ENCODE peak calls at places on chromosomes 4 and X, in seven cellular contexts. L is fibroblast of the aortic adventitia, Q is hepatocyte, B is lung, T is choroid plexus epithelial cell, J is right atrium auricular region, O is fibroblast of pulmonary artery. X is an unnamed sample.

GRCh38 chr4:53019485-53020382 is 157.6 kb downstream of the RASL11B start:
- DNase-seq in L (peak), Q (peak), B (no peak), T (peak), J (no peak), O (peak), X (peak)

GRCh38 chrX:111168314-111168713 is 72.3 kb downstream of the PAK3 start:
- DNase-seq in L (no peak), Q (peak), B (no peak), T (peak), J (no peak), O (peak), X (peak)

GRCh38 chrX:107454302-107454701 is 4.8 kb downstream of the FRMPD3 start:
- DNase-seq in L (no peak), Q (no peak), B (no peak), T (no peak), J (no peak), O (no peak), X (peak)

GRCh38 chr4:53764761-53765490 is 173.6 kb upstream of the LNX1 start:
- DNase-seq in L (peak), Q (no peak), B (no peak), T (peak), J (no peak), O (no peak), X (no peak)

GRCh38 chr4:109721033-109721432 is 8.8 kb downstream of the PLA2G12A start:
- DNase-seq in L (no peak), Q (no peak), B (no peak), T (peak), J (no peak), O (peak), X (peak)

GRCh38 chr4:156495109-156495508 is 476.5 kb downstream of the PDGFC start:
- DNase-seq in L (no peak), Q (no peak), B (no peak), T (no peak), J (no peak), O (no peak), X (no peak)

GRCh38 chrX:10983526-10983925 is 127.6 kb upstream of the HCCS start:
- DNase-seq in L (no peak), Q (no peak), B (no peak), T (no peak), J (no peak), O (no peak), X (no peak)

GRCh38 chr4:74855879-74856278 is 61.6 kb upstream of the BTC start:
- DNase-seq in L (no peak), Q (no peak), B (no peak), T (no peak), J (no peak), O (no peak), X (peak)

GRCh38 chrX:45428816-45429215 is 228.1 kb upstream of the DIPK2B start:
- DNase-seq in L (peak), Q (no peak), B (no peak), T (no peak), J (no peak), O (no peak), X (no peak)

GRCh38 chr4:92265066-92265465 is 38.7 kb upstream of the GRID2 start:
- DNase-seq in L (peak), Q (no peak), B (no peak), T (peak), J (no peak), O (peak), X (no peak)

GRCh38 chr4:159649237-159649636 is 546.4 kb downstream of the RAPGEF2 start:
- DNase-seq in L (no peak), Q (no peak), B (no peak), T (no peak), J (no peak), O (no peak), X (no peak)

GRCh38 chr4:113901994-113902787 is 77.3 kb downstream of the ARSJ start:
- DNase-seq in L (no peak), Q (peak), B (peak), T (no peak), J (no peak), O (no peak), X (no peak)

GRCh38 chrX:127317159-127317558 is 497.6 kb downstream of the PRR32 start:
- DNase-seq in L (no peak), Q (no peak), B (no peak), T (no peak), J (no peak), O (no peak), X (peak)

GRCh38 chr4:92334716-92335350 is 31.1 kb downstream of the GRID2 start:
- DNase-seq in L (peak), Q (peak), B (no peak), T (peak), J (no peak), O (peak), X (no peak)

GRCh38 chr4:6180841-6181631 is 19.3 kb downstream of the JAKMIP1 start:
- DNase-seq in L (no peak), Q (no peak), B (no peak), T (no peak), J (no peak), O (no peak), X (no peak)

GRCh38 chr4:51884606-51885005 is 41.7 kb downstream of the DCUN1D4 start:
- DNase-seq in L (no peak), Q (no peak), B (no peak), T (no peak), J (no peak), O (no peak), X (no peak)

GRCh38 chr4:17142232-17142711 is 243.8 kb upstream of the LDB2 start:
- DNase-seq in L (peak), Q (no peak), B (no peak), T (peak), J (no peak), O (peak), X (peak)

GRCh38 chr4:20333141-20333690 is 81.5 kb downstream of the SLIT2 start:
- DNase-seq in L (no peak), Q (no peak), B (no peak), T (no peak), J (no peak), O (no peak), X (no peak)

GRCh38 chrX:43493751-43494150 is 162.3 kb upstream of the MAOA start:
- DNase-seq in L (no peak), Q (no peak), B (no peak), T (no peak), J (no peak), O (peak), X (peak)

GRCh38 chrX:69024931-69025330 is 140.3 kb downstream of the PJA1 start:
- DNase-seq in L (peak), Q (peak), B (peak), T (peak), J (peak), O (peak), X (peak)

GRCh38 chr4:126564283-126564854 is 1068.4 kb upstream of the INTU start:
- DNase-seq in L (no peak), Q (no peak), B (no peak), T (no peak), J (no peak), O (no peak), X (no peak)

GRCh38 chrX:41350150-41350975 is 16.4 kb downstream of the DDX3X start:
- DNase-seq in L (peak), Q (no peak), B (no peak), T (peak), J (peak), O (peak), X (no peak)

GRCh38 chr4:75512336-75513211 is 1.6 kb downstream of the RCHY1 start:
- DNase-seq in L (peak), Q (no peak), B (peak), T (peak), J (no peak), O (peak), X (peak)

GRCh38 chr4:177250056-177250696 is 59.5 kb upstream of the NEIL3 start:
- DNase-seq in L (peak), Q (peak), B (peak), T (peak), J (peak), O (peak), X (peak)

GRCh38 chr4:17561195-17561909 is 15.6 kb upstream of the LAP3 start:
- DNase-seq in L (peak), Q (no peak), B (no peak), T (peak), J (no peak), O (peak), X (peak)

GRCh38 chrX:39984191-39984956 is 113.4 kb downstream of the BCOR start:
- DNase-seq in L (peak), Q (peak), B (no peak), T (peak), J (no peak), O (peak), X (peak)

GRCh38 chr4:116942315-116942714 is 143.1 kb downstream of the TRAM1L1 start:
- DNase-seq in L (no peak), Q (no peak), B (no peak), T (no peak), J (no peak), O (no peak), X (no peak)

GRCh38 chr4:1566838-1567518 is 117.1 kb downstream of the FAM53A start:
- DNase-seq in L (no peak), Q (no peak), B (no peak), T (no peak), J (no peak), O (no peak), X (no peak)

GRCh38 chr4:1305781-1306455 is 16.2 kb downstream of the MAEA start:
- DNase-seq in L (no peak), Q (no peak), B (no peak), T (no peak), J (no peak), O (no peak), X (no peak)

DNA sequence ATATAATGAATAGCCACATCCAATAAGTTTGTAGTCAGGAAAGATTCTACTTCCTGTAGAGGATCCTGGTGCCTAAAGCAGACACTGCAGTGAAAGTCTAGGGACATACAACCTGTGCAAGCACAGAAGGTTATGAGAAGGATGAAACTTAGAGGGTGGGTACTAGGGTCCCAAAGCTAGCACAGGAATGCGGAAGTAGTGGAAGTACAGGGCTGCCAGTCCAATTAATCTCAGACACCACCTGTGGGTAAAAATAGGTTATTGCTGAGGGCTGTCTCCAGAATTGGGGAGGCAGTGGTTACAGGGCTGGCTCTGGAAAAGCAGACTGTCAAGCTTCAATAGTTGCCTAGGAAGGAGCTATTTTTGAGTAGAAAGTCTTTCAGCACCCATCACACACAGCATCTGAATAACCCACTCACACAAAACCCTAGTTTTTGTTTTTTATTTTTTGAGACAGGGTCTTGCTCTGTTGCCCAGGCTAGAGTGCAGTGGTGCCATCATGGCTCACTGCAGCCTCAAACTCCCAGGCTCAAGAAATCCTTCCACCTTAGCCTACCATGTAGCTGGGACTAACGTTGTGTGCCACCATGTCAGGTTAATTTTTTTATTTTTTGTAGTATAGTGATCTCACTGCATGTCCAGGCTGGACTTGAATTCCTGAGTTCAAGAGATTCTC is 50.8 kb upstream of the ELF2 start:
- DNase-seq in L (no peak), Q (no peak), B (no peak), T (no peak), J (no peak), O (no peak), X (peak)
- TF ChIP-seq CTCF in L (no peak), Q (no peak), B (no peak), T (peak), J (no peak), O (peak), X (peak)

DNA sequence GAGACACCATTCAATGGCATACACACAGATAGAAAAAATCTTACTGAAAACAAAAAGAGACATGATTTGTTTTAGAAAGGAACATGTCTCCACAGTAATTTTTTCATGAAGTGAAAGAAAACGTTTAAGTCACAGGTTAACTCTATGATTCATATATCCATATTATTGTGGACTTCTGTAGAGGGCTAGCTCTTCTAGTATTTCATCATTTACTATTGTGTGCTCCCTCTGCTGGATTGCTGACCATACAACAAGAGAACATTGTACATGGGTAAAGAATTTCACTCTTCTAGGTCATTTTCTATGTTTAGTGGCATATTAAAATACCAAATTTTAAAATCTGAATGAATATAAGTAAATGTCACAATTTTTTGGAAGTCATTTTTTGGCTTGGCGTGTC is 91.8 kb upstream of the POU3F4 start:
- DNase-seq in L (no peak), Q (peak), B (no peak), T (peak), J (no peak), O (no peak), X (peak)
- TF ChIP-seq CTCF in L (peak), Q (peak), B (no peak), T (no peak), J (no peak), O (no peak), X (peak)

DNA sequence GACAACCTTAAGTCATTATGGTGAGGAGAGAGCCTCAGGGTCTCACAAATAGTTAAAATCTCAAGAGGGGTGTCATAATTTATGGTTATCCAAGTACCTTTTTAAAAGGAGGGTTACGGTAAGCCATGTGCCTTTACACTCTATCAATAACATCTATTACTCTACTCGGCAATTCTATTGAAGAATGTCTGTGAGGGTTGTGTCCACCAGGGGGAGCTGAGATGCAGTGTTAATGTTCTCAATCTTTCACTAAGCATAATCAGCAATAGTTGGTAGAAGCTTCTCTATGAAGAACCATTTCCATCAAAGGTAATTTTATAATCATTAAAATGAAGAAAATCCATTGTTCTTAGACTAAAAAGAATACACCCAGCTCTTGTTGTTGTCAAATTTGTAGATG is 457.4 kb downstream of the CENPC start:
- DNase-seq in L (peak), Q (peak), B (no peak), T (no peak), J (peak), O (peak), X (peak)
- TF ChIP-seq CTCF in L (no peak), Q (peak), B (no peak), T (peak), J (no peak), O (peak), X (peak)

GRCh38 chr4:47551682-47552081 is 66.6 kb downstream of the ATP10D start:
- DNase-seq in L (peak), Q (no peak), B (no peak), T (peak), J (no peak), O (no peak), X (no peak)
- TF ChIP-seq CTCF in L (no peak), Q (no peak), B (no peak), T (no peak), J (no peak), O (no peak), X (no peak)

GRCh38 chr4:64776820-64777219 is 367.6 kb upstream of the TECRL start:
- DNase-seq in L (no peak), Q (no peak), B (no peak), T (no peak), J (no peak), O (no peak), X (no peak)

GRCh38 chr4:64784125-64784524 is 374.9 kb upstream of the TECRL start:
- DNase-seq in L (peak), Q (no peak), B (no peak), T (peak), J (no peak), O (peak), X (no peak)

GRCh38 chr4:64777286-64777685 is 368.0 kb upstream of the TECRL start:
- DNase-seq in L (no peak), Q (no peak), B (no peak), T (no peak), J (no peak), O (no peak), X (no peak)

GRCh38 chr4:64780664-64781063 is 371.4 kb upstream of the TECRL start:
- DNase-seq in L (no peak), Q (no peak), B (no peak), T (no peak), J (no peak), O (no peak), X (peak)

GRCh38 chr4:64781737-64782326 is 372.6 kb upstream of the TECRL start:
- DNase-seq in L (peak), Q (peak), B (no peak), T (peak), J (no peak), O (peak), X (peak)
- TF ChIP-seq CTCF in L (peak), Q (peak), B (no peak), T (peak), J (peak), O (peak), X (peak)

GRCh38 chr4:146343199-146343598 is 128.9 kb downstream of the REELD1 start:
- DNase-seq in L (no peak), Q (no peak), B (no peak), T (no peak), J (no peak), O (no peak), X (no peak)

GRCh38 chr4:146340798-146341197 is 126.5 kb downstream of the REELD1 start:
- DNase-seq in L (peak), Q (no peak), B (no peak), T (peak), J (no peak), O (peak), X (peak)

GRCh38 chr4:146346276-146346675 is 131.9 kb downstream of the REELD1 start:
- DNase-seq in L (no peak), Q (no peak), B (no peak), T (no peak), J (no peak), O (no peak), X (no peak)

GRCh38 chr4:146343776-146344175 is 129.4 kb downstream of the REELD1 start:
- DNase-seq in L (no peak), Q (no peak), B (no peak), T (no peak), J (no peak), O (no peak), X (no peak)

GRCh38 chr4:146342600-146343192 is 128.4 kb downstream of the REELD1 start:
- DNase-seq in L (peak), Q (peak), B (no peak), T (peak), J (no peak), O (peak), X (peak)
- TF ChIP-seq CTCF in L (peak), Q (peak), B (peak), T (peak), J (peak), O (peak), X (peak)

GRCh38 chr4:41214158-41215146 is at the start of gene APBB2:
- DNase-seq in L (peak), Q (peak), B (peak), T (peak), J (peak), O (peak), X (peak)
- TF ChIP-seq CTCF in L (peak), Q (peak), B (peak), T (peak), J (peak), O (peak), X (peak)

GRCh38 chrX:118764122-118764521 is 36.7 kb downstream of the IL13RA1 start:
- DNase-seq in L (no peak), Q (no peak), B (no peak), T (no peak), J (no peak), O (no peak), X (no peak)
- TF ChIP-seq CTCF in L (no peak), Q (no peak), B (no peak), T (no peak), J (no peak), O (no peak), X (no peak)

GRCh38 chrX:7235071-7235470 is 87.1 kb upstream of the PUDP start:
- DNase-seq in L (no peak), Q (no peak), B (no peak), T (no peak), J (no peak), O (no peak), X (no peak)

GRCh38 chrX:7228226-7228625 is 80.3 kb upstream of the PUDP start:
- DNase-seq in L (no peak), Q (no peak), B (no peak), T (no peak), J (no peak), O (no peak), X (no peak)

DNA sequence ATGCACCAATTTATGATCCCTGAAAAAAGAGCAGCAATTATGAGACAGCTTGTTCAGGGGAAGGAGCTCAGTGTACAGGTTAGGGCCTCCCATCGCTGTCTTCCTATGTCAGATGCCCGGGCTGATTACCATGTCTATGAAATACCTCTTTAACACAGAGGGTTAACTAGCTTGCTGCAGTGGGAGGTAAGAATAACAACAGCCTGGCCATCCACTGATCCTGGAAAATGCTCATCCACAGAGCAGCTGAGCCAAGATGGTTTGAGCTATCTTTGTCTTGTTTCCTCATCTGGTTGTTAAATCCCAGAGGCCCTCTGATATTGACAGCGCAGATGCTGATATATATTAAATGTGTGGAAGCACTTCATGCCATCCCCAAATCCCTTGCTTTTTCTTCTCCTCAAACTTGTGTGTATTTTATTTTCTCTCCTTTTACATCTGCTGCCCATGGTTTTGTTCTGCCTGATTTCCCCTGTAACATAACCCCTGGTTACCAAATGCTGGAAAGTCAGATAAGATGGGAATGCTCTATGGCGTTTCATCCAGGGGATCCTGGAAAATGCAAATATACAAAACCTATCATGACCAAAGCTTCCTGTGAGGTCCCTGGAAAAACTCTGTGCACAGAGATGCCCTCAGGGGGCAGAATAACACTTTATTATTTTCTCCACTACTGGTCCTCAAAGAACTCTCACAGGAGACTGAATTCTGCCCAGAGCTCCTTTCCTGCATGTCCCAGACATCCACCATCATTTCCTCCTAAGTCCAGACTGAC is 85.9 kb upstream of the PUDP start:
- DNase-seq in L (peak), Q (no peak), B (no peak), T (peak), J (no peak), O (peak), X (peak)
- TF ChIP-seq CTCF in L (no peak), Q (no peak), B (no peak), T (no peak), J (no peak), O (no peak), X (no peak)

DNA sequence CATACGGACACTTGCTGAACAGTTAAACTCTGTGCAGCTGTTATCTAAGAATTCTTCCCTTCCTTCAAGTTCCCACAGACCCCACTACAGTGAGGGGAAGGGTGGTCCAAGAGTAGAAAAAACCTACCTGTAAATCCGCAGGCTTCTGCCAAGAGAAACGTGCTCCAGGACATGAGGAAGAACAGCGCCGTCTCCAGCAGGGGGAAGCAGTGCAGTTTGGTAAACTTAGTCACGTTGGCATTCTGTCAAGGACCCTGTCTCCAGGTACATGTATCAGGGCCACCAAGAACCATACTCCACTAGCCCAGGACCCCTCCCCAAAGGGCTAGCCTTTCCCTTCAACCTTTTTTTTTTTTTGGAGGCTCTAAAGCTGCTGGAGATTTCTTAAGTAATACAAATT is 79.9 kb downstream of the CHST7 start:
- DNase-seq in L (no peak), Q (peak), B (no peak), T (peak), J (no peak), O (peak), X (peak)
- TF ChIP-seq CTCF in L (peak), Q (peak), B (no peak), T (peak), J (no peak), O (peak), X (peak)

X was measured in MCF 10A.